ENCODE peak calls at places on chromosomes 12 and 14, in seven cellular contexts. Y, N, P, S, C, H and L are unnamed samples.

GRCh38 chr12:93415723-93416464 is 25.9 kb downstream of the UBE2N start:
- DNase-seq in Y (no peak), N (no peak), P (no peak), S (no peak), C (peak; percentile 19), H (peak; percentile 13), L (no peak)

GRCh38 chr12:82862069-82862841 is 175.5 kb downstream of the TMTC2 start:
- DNase-seq in Y (no peak), N (no peak), P (no peak), S (no peak), C (no peak), H (peak; percentile 33), L (no peak)

GRCh38 chr14:73695082-73695481 is 19.1 kb downstream of the PNMA1 start:
- DNase-seq in Y (no peak), N (no peak), P (no peak), S (no peak), C (no peak), H (no peak), L (no peak)

GRCh38 chr12:24172031-24172772 is 222.7 kb upstream of the SOX5 start:
- DNase-seq in Y (no peak), N (no peak), P (peak; percentile 22), S (no peak), C (peak; percentile 28), H (no peak), L (no peak)

GRCh38 chr14:89534896-89535615 is 118.0 kb upstream of the FOXN3 start:
- DNase-seq in Y (no peak), N (no peak), P (no peak), S (no peak), C (no peak), H (no peak), L (no peak)

GRCh38 chr14:59897757-59898383 is 22.1 kb upstream of the LRRC9 start:
- DNase-seq in Y (no peak), N (no peak), P (peak; percentile 44), S (peak; percentile 19), C (no peak), H (peak; percentile 38), L (no peak)

GRCh38 chr14:51473808-51474207 is 177.9 kb upstream of the FRMD6 start:
- DNase-seq in Y (no peak), N (no peak), P (no peak), S (no peak), C (no peak), H (no peak), L (no peak)

GRCh38 chr12:83945871-83946270 is 966.7 kb downstream of the SLC6A15 start:
- DNase-seq in Y (no peak), N (no peak), P (no peak), S (no peak), C (no peak), H (peak; percentile 13), L (no peak)

GRCh38 chr14:41606249-41607118 is at the start of gene LRFN5:
- DNase-seq in Y (peak; percentile 65), N (no peak), P (peak; percentile 52), S (peak; percentile 36), C (peak; percentile 54), H (peak; percentile 14), L (peak; percentile 67)

GRCh38 chr14:96351986-96352385 is 11.2 kb downstream of the ATG2B start:
- DNase-seq in Y (no peak), N (no peak), P (no peak), S (no peak), C (no peak), H (peak; percentile 16), L (no peak)

GRCh38 chr12:55955800-55956508 is 9.9 kb downstream of the PMEL start:
- DNase-seq in Y (no peak), N (peak; percentile 93), P (peak; percentile 52), S (peak; percentile 32), C (no peak), H (no peak), L (no peak)

GRCh38 chr12:5524116-5524768 is 92.3 kb downstream of the NTF3 start:
- DNase-seq in Y (no peak), N (no peak), P (no peak), S (no peak), C (no peak), H (no peak), L (no peak)

GRCh38 chr12:29317556-29318363 is 63.2 kb downstream of the ERGIC2 start:
- DNase-seq in Y (no peak), N (peak; percentile 79), P (peak; percentile 59), S (peak; percentile 28), C (peak; percentile 64), H (peak; percentile 81), L (peak; percentile 49)

GRCh38 chr14:47833006-47833405 is 157.6 kb upstream of the MDGA2 start:
- DNase-seq in Y (no peak), N (no peak), P (no peak), S (no peak), C (no peak), H (no peak), L (no peak)

GRCh38 chr14:104442107-104442551 is 137.4 kb upstream of the C14orf180 start:
- DNase-seq in Y (no peak), N (no peak), P (no peak), S (no peak), C (no peak), H (no peak), L (no peak)

GRCh38 chr14:64930085-64930843 is 12.3 kb downstream of the GPX2 start:
- DNase-seq in Y (no peak), N (no peak), P (no peak), S (no peak), C (no peak), H (no peak), L (no peak)

GRCh38 chr12:54279632-54280400 is at the start of gene CBX5:
- DNase-seq in Y (peak; percentile 99), N (peak; percentile 100), P (peak; percentile 92), S (peak; percentile 87), C (peak; percentile 91), H (peak; percentile 99), L (peak; percentile 98)

GRCh38 chr12:51985136-51985835 is 21.5 kb upstream of the TAMALIN start:
- DNase-seq in Y (no peak), N (no peak), P (no peak), S (no peak), C (no peak), H (no peak), L (no peak)

GRCh38 chr14:105074601-105075053 is 9.4 kb upstream of the GPR132 start:
- DNase-seq in Y (no peak), N (no peak), P (no peak), S (no peak), C (no peak), H (no peak), L (peak; percentile 31)

GRCh38 chr14:49220492-49220891 is 365.7 kb downstream of the RPS29 start:
- DNase-seq in Y (no peak), N (no peak), P (no peak), S (no peak), C (no peak), H (no peak), L (no peak)

GRCh38 chr14:67734675-67735074 is 33.0 kb downstream of the RDH12 start:
- DNase-seq in Y (no peak), N (no peak), P (peak; percentile 46), S (no peak), C (no peak), H (no peak), L (no peak)

GRCh38 chr12:45994736-45995135 is 4.4 kb upstream of the SCAF11 start:
- DNase-seq in Y (no peak), N (no peak), P (no peak), S (no peak), C (no peak), H (no peak), L (no peak)

GRCh38 chr12:121038861-121039654 is at the start of gene OASL:
- DNase-seq in Y (no peak), N (peak; percentile 77), P (no peak), S (no peak), C (peak; percentile 45), H (peak; percentile 63), L (no peak)

GRCh38 chr14:55814064-55814463 is 234.1 kb downstream of the KTN1 start:
- DNase-seq in Y (no peak), N (no peak), P (no peak), S (no peak), C (no peak), H (no peak), L (no peak)

GRCh38 chr12:29644536-29645162 is 139.1 kb downstream of the TMTC1 start:
- DNase-seq in Y (no peak), N (no peak), P (no peak), S (no peak), C (no peak), H (no peak), L (no peak)

GRCh38 chr14:93953263-93953662 is 23.1 kb downstream of the ASB2 start:
- DNase-seq in Y (no peak), N (no peak), P (peak; percentile 67), S (no peak), C (no peak), H (no peak), L (peak; percentile 44)

GRCh38 chr12:49821375-49822287 is 6.6 kb downstream of the NCKAP5L start:
- DNase-seq in Y (no peak), N (no peak), P (no peak), S (no peak), C (no peak), H (no peak), L (no peak)

GRCh38 chr14:21496453-21496852 is 14.7 kb downstream of the METTL3 start:
- DNase-seq in Y (no peak), N (no peak), P (no peak), S (no peak), C (no peak), H (no peak), L (no peak)

GRCh38 chr14:102819176-102819628 is 42.0 kb downstream of the TRAF3 start:
- DNase-seq in Y (no peak), N (no peak), P (no peak), S (no peak), C (peak; percentile 68), H (no peak), L (no peak)